ENCODE peak calls at places on chromosomes 4 and X, in eight cellular contexts. Q is GM18507, T is LoVo, A is NCI-H526 treated with DMSO at 0.1 percent for 48 hours, U is nephron progenitor cell, K is kidney tubule cell, B is PC-3, G is skeletal muscle cell. R is an unnamed sample.

GRCh38 chrX:106585478-106585877 is 26.3 kb upstream of the RADX start:
- DNase-seq in K (no peak), Q (no peak), B (no peak), U (no peak), A (no peak), T (no peak), G (no peak), R (no peak)

GRCh38 chr4:37822220-37822619 is 4.3 kb upstream of the PGM2 start:
- DNase-seq in K (no peak), A (no peak), U (no peak), T (no peak), G (no peak), Q (no peak), B (no peak), R (no peak)

GRCh38 chr4:176443646-176444409 is 124.1 kb downstream of the SPCS3 start:
- DNase-seq in K (peak), U (no peak), G (no peak), A (no peak), B (peak), T (peak), Q (no peak), R (no peak)

GRCh38 chr4:9913846-9914245 is 107.5 kb downstream of the SLC2A9 start:
- DNase-seq in U (no peak), K (no peak), T (no peak), B (no peak), G (no peak), Q (no peak), A (no peak), R (no peak)

GRCh38 chrX:131083510-131084142 is 25.5 kb downstream of the ARHGAP36 start:
- DNase-seq in G (no peak), A (no peak), K (no peak), B (no peak), Q (no peak), U (peak), T (no peak), R (no peak)

GRCh38 chrX:101357166-101357795 is 8.7 kb upstream of the TIMM8A start:
- DNase-seq in G (no peak), A (no peak), Q (no peak), T (no peak), B (peak), U (no peak), K (peak), R (no peak)

GRCh38 chrX:76454456-76454927 is 27.0 kb downstream of the MAGEE1 start:
- DNase-seq in A (no peak), G (no peak), Q (no peak), K (peak), T (peak), B (peak), U (peak), R (no peak)

GRCh38 chr4:127240721-127241120 is 392.0 kb upstream of the INTU start:
- DNase-seq in A (no peak), U (no peak), T (no peak), B (no peak), G (no peak), K (no peak), Q (no peak), R (no peak)

GRCh38 chrX:12149670-12150407 is 11.6 kb downstream of the FRMPD4 start:
- DNase-seq in Q (no peak), T (no peak), U (no peak), A (no peak), K (no peak), B (peak), G (no peak), R (no peak)

R was measured in GOT3.